ENCODE peak calls at places on chromosome 2, in eight cellular contexts. One of them, this sample, is unnamed.

GRCh38 chr2:95024306-95024880 is 1.1 kb upstream of the MAL start:
- DNase-seq in kidney tubule cell: no peak
- DNase-seq in AML-193: no peak
- DNase-seq in fibroblast of lung: no peak
- DNase-seq in iris pigment epithelial cell: no peak
- DNase-seq in GM23338: no peak
- DNase-seq in EH: no peak
- DNase-seq in ACHN: no peak
- DNase-seq in this sample: no peak

GRCh38 chr2:99337931-99338580 is 867 bp downstream of the EIF5B start:
- DNase-seq in iris pigment epithelial cell: peak; percentile 28
- DNase-seq in kidney tubule cell: peak; percentile 43
- DNase-seq in AML-193: peak; percentile 18
- DNase-seq in GM23338: peak; percentile 28
- DNase-seq in fibroblast of lung: peak; percentile 17
- DNase-seq in EH: peak; percentile 34
- DNase-seq in ACHN: peak; percentile 43
- DNase-seq in this sample: no peak

GRCh38 chr2:168583710-168584521 is 127.8 kb downstream of the CERS6 start:
- DNase-seq in iris pigment epithelial cell: peak; percentile 78
- DNase-seq in fibroblast of lung: peak; percentile 75
- DNase-seq in kidney tubule cell: peak; percentile 67
- DNase-seq in AML-193: no peak
- DNase-seq in ACHN: peak; percentile 56
- DNase-seq in EH: peak; percentile 51
- DNase-seq in GM23338: no peak
- DNase-seq in this sample: no peak

GRCh38 chr2:69950241-69950640 is 11.2 kb downstream of the ASPRV1 start:
- DNase-seq in GM23338: no peak
- DNase-seq in ACHN: no peak
- DNase-seq in fibroblast of lung: no peak
- DNase-seq in AML-193: no peak
- DNase-seq in iris pigment epithelial cell: peak; percentile 61
- DNase-seq in EH: peak; percentile 11
- DNase-seq in kidney tubule cell: no peak
- DNase-seq in this sample: no peak

GRCh38 chr2:32538735-32539134 is 89.1 kb upstream of the TTC27 start:
- DNase-seq in kidney tubule cell: no peak
- DNase-seq in iris pigment epithelial cell: no peak
- DNase-seq in fibroblast of lung: no peak
- DNase-seq in ACHN: no peak
- DNase-seq in AML-193: no peak
- DNase-seq in GM23338: no peak
- DNase-seq in EH: no peak
- DNase-seq in this sample: no peak

GRCh38 chr2:100606740-100607343 is 44.0 kb downstream of the PDCL3 start:
- DNase-seq in GM23338: peak; percentile 74
- DNase-seq in EH: peak; percentile 43
- DNase-seq in AML-193: peak; percentile 9
- DNase-seq in iris pigment epithelial cell: peak; percentile 38
- DNase-seq in ACHN: peak; percentile 40
- DNase-seq in fibroblast of lung: peak; percentile 19
- DNase-seq in kidney tubule cell: peak; percentile 47
- DNase-seq in this sample: peak; percentile 41

GRCh38 chr2:165874445-165875039 is 79.0 kb downstream of the TTC21B start:
- DNase-seq in EH: peak; percentile 72
- DNase-seq in iris pigment epithelial cell: peak; percentile 75
- DNase-seq in fibroblast of lung: peak; percentile 61
- DNase-seq in ACHN: peak; percentile 83
- DNase-seq in kidney tubule cell: peak; percentile 80
- DNase-seq in GM23338: peak; percentile 88
- DNase-seq in AML-193: peak; percentile 76
- DNase-seq in this sample: peak; percentile 20

GRCh38 chr2:206176128-206176527 is 16.4 kb downstream of the EEF1B2 start:
- DNase-seq in AML-193: no peak
- DNase-seq in kidney tubule cell: no peak
- DNase-seq in EH: no peak
- DNase-seq in iris pigment epithelial cell: peak; percentile 18
- DNase-seq in fibroblast of lung: peak; percentile 68
- DNase-seq in GM23338: no peak
- DNase-seq in ACHN: no peak
- DNase-seq in this sample: no peak

GRCh38 chr2:68766378-68766845 is 31.8 kb downstream of the ARHGAP25 start:
- DNase-seq in GM23338: no peak
- DNase-seq in kidney tubule cell: no peak
- DNase-seq in EH: peak; percentile 9
- DNase-seq in ACHN: no peak
- DNase-seq in AML-193: peak; percentile 93
- DNase-seq in fibroblast of lung: peak; percentile 71
- DNase-seq in iris pigment epithelial cell: peak; percentile 98
- DNase-seq in this sample: no peak

GRCh38 chr2:84938194-84938879 is 32.6 kb upstream of the KCMF1 start:
- DNase-seq in EH: peak; percentile 50
- DNase-seq in AML-193: no peak
- DNase-seq in iris pigment epithelial cell: peak; percentile 56
- DNase-seq in GM23338: no peak
- DNase-seq in ACHN: no peak
- DNase-seq in fibroblast of lung: peak; percentile 65
- DNase-seq in kidney tubule cell: peak; percentile 38
- DNase-seq in this sample: no peak